ENCODE peak calls at places on chromosomes 11 and 22, in four cellular contexts. J is stomach, D is sigmoid colon, I is endothelial cell of umbilical vein. H is an unnamed sample. For H3K4me1, the result is how much of the 10 kb centered on the place peaks cover.

GRCh38 chr11:110079726-110080125 is 13.5 kb upstream of the ZC3H12C start:
- DNase-seq in J (no peak), D (no peak), I (no peak), H (no peak)

GRCh38 chr11:34644669-34645406 is 23.9 kb downstream of the EHF start:
- DNase-seq in J (no peak), D (no peak), I (no peak), H (no peak)

GRCh38 chr11:37908224-37908558 is 1310.2 kb upstream of the RAG2 start:
- DNase-seq in J (no peak), D (no peak), I (no peak), H (no peak)

GRCh38 chr11:112745958-112746357 is 215.3 kb upstream of the NCAM1 start:
- DNase-seq in J (no peak), D (no peak), I (no peak), H (no peak)

GRCh38 chr22:48757581-48757980 is 1070.1 kb downstream of the BRD1 start:
- DNase-seq in J (peak), D (peak), I (no peak), H (peak)

GRCh38 chr22:36334838-36335603 is 52.7 kb downstream of the MYH9 start:
- DNase-seq in J (no peak), D (peak), I (no peak), H (no peak)

GRCh38 chr11:102269927-102270326 is 47.4 kb upstream of the BIRC3 start:
- DNase-seq in J (no peak), D (no peak), I (no peak), H (no peak)

GRCh38 chr11:95248666-95249467 is 17.9 kb upstream of the SESN3 start:
- DNase-seq in J (no peak), D (no peak), I (no peak), H (no peak)

GRCh38 chr22:29073618-29074275 is 912 bp downstream of the KREMEN1 start:
- DNase-seq in J (peak), D (no peak), I (no peak), H (no peak)

GRCh38 chr11:15967166-15967565 is 389.2 kb downstream of the SOX6 start:
- DNase-seq in J (no peak), D (no peak), I (peak), H (no peak)

GRCh38 chr22:22838148-22838786 is 49.3 kb upstream of the IGLL5 start:
- DNase-seq in J (no peak), D (no peak), I (no peak), H (peak)

GRCh38 chr11:28858076-28858475 is 749.9 kb downstream of the METTL15 start:
- DNase-seq in J (no peak), D (no peak), I (no peak), H (no peak)

GRCh38 chr11:28123151-28123571 is 15.0 kb downstream of the METTL15 start:
- DNase-seq in J (no peak), D (no peak), I (peak), H (no peak)

GRCh38 chr22:21837184-21837979 is 30.1 kb downstream of the MAPK1 start:
- DNase-seq in J (no peak), D (no peak), I (peak), H (no peak)

GRCh38 chr11:19879309-19880087 is 166.9 kb downstream of the NAV2 start:
- DNase-seq in J (no peak), D (peak), I (peak), H (no peak)

GRCh38 chr11:34124885-34125668 is 19.6 kb downstream of the NAT10 start:
- DNase-seq in J (no peak), D (no peak), I (no peak), H (no peak)

GRCh38 chr11:11148104-11148509 is 204.9 kb downstream of the CSNK2A3 start:
- DNase-seq in J (no peak), D (peak), I (no peak), H (peak)

GRCh38 chr11:119207300-119207570 is 1.1 kb downstream of the CBL start:
- DNase-seq in J (no peak), D (no peak), I (peak), H (no peak)

GRCh38 chr11:119206512-119207299 is 567 bp downstream of the CBL start:
- DNase-seq in J (no peak), D (peak), I (no peak), H (no peak)

GRCh38 chr11:119205080-119205479 is 1.1 kb upstream of the CBL start:
- DNase-seq in J (no peak), D (no peak), I (no peak), H (no peak)

GRCh38 chr11:119207607-119208006 is 1.5 kb downstream of the CBL start:
- DNase-seq in J (no peak), D (no peak), I (no peak), H (no peak)

GRCh38 chr11:119205574-119206511 is at the start of gene CBL:
- DNase-seq in J (peak), D (peak), I (peak), H (peak)
- TF ChIP-seq POLR2AphosphoS5 in J (peak), D (peak), I (peak), H (peak)

GRCh38 chr22:43158778-43159483 is 7.6 kb downstream of the TSPO start:
- DNase-seq in J (peak), D (no peak), I (no peak), H (no peak)
- H3K4me1 ChIP-seq in J (under half), D (under half), I (under half), H (under half)

GRCh38 chr11:31442086-31442485 is 67.3 kb downstream of the IMMP1L start:
- DNase-seq in J (no peak), D (no peak), I (peak), H (no peak)
- TF ChIP-seq POLR2AphosphoS5 in J (no peak), D (no peak), I (no peak), H (no peak)

GRCh38 chr11:125167954-125168821 is 3.6 kb downstream of the PKNOX2 start:
- DNase-seq in J (peak), D (no peak), I (no peak), H (no peak)
- H3K4me1 ChIP-seq in J (half or more), D (under half), I (under half), H (under half)

GRCh38 chr22:19992921-19993355 is 23.7 kb downstream of the ARVCF start:
- DNase-seq in J (no peak), D (no peak), I (no peak), H (no peak)
- TF ChIP-seq POLR2AphosphoS5 in J (no peak), D (no peak), I (no peak), H (no peak)

GRCh38 chr11:13336246-13336873 is 58.8 kb downstream of the BMAL1 start:
- DNase-seq in J (peak), D (no peak), I (no peak), H (no peak)

GRCh38 chr11:13339196-13340153 is 61.9 kb downstream of the BMAL1 start:
- DNase-seq in J (no peak), D (no peak), I (peak), H (no peak)

GRCh38 chr11:13341028-13341427 is 63.4 kb downstream of the BMAL1 start:
- DNase-seq in J (no peak), D (no peak), I (no peak), H (no peak)

GRCh38 chr11:13337986-13338436 is 60.4 kb downstream of the BMAL1 start:
- DNase-seq in J (no peak), D (no peak), I (peak), H (no peak)

DNA sequence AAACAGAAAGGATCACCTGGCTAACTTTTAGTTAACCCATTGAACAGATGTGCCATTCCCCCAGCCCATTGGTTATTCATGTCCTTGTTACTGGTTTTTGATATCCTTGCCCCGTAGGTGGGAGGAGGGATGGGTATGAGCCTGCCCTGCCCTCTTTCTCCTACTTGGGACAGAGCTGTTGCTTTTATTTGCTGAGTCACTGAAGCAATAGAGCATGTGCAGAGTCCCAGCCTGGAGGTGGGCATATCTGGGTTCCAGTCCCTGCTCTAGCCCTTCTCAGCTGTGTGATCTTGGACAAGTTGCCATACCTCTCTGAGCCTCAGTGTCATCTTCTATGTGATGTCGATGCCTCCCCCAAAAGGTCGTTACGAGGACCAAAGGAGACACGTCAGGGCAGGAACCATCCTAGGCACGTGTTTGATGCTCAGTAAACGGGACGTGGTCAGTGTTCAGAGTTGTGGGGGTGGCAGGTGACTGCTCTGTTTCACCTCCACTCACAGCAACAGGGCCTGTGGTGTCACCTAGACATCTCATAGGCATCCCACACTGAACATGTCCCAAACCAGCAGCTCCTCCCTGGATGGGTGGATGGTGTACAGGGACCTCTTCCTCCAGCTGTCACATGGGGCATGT is 61.0 kb downstream of the BMAL1 start:
- DNase-seq in J (no peak), D (no peak), I (no peak), H (no peak)
- H3K4me1 ChIP-seq in J (under half), D (under half), I (under half), H (half or more)

DNA sequence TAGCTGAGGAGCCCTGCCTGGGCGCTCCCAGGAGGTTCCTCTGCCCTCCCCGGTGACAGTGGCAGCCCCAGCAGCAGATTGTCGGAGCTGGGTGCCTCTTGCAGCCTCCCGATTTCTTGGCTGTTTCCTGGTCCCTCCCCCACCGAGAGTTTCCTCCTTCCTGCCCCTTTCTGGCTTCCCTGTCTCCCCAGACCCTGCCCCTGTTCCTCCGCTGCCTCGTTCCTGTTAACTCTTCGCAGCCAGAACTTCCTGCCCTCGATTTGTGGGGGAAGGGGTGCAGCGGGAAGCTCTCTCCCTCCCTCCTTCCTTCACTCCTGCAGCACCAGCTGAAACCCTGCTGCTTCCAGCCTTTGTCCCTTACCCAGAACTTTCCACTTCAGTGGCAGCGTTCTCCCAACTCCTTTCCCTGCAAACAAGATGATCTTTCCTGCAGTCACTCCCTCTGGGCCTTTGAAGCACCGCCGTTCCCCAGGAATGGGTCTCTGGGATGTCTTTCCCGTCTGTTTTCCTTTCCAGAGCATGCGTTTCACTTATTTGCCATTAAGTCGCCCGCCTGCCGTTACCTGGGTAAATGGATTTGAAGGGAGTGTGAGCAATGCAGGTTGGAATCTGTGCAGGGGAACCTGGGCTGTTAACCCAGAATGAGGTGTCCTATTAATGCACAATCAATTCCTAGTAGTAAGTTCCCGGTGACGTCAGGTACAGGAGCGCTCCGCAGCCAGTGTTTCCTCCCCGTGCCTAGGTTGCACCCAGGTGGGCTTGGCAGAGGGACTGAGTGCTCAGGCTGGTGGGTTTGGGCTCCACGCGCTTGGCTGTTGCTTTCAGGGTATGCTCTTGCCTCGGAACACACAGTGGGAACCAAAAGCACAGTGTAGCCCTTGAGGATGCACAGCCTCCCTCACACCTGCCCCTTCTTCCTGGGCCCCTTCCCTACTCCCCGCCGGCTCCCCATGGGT is 4.3 kb downstream of the GRK2 start:
- DNase-seq in J (no peak), D (peak), I (peak), H (no peak)
- TF ChIP-seq POLR2AphosphoS5 in J (no peak), D (no peak), I (no peak), H (no peak)

DNA sequence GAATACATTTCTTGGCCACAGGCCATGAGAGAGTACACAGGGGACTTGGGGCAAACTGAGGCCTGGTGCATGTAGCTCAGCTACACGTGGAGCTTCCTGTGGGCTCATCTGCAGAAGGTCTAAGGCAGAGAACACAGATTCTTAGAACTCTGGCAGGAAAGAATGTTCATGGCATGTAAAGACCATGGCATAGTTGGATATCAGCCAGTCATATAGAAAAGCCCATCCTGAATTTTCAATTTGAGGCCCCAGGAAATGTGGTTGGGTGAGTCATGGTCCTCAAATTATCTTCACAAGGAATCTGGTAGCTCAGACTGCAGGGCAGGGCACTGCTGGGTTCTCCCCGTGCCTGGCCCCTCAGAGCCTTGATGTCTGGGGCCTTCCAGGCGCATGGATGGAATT is 13.7 kb upstream of the ST3GAL4 start:
- DNase-seq in J (no peak), D (no peak), I (peak), H (no peak)
- H3K4me1 ChIP-seq in J (under half), D (under half), I (half or more), H (under half)

H was measured in esophagus muscularis mucosa.